ENCODE peak calls at places on chromosomes 11 and 22, in seven cellular contexts. Z is neuronal stem cell, I is H9, W is H1, E is mesendoderm, H is IMR-90, M is trophoblast cell. R is an unnamed sample.

GRCh38 chr11:22558638-22559037 is 67.0 kb downstream of the FANCF start:
- DNase-seq in Z (no peak), I (no peak), W (no peak), E (no peak), H (peak), M (no peak), R (no peak)

GRCh38 chr11:38169286-38169685 is 1571.2 kb upstream of the RAG2 start:
- DNase-seq in Z (no peak), I (no peak), W (no peak), E (no peak), H (peak), M (no peak), R (peak)

GRCh38 chr11:5476184-5476819 is 12.2 kb upstream of the OR52D1 start:
- DNase-seq in Z (peak), I (peak), W (no peak), E (peak), H (peak), M (peak), R (peak)

GRCh38 chr22:46459347-46460065 is 77.9 kb downstream of the CELSR1 start:
- DNase-seq in Z (no peak), I (no peak), W (no peak), E (no peak), H (no peak), M (no peak), R (no peak)

GRCh38 chr22:50039669-50040458 is 18.2 kb downstream of the TTLL8 start:
- DNase-seq in Z (no peak), I (no peak), W (no peak), E (no peak), H (no peak), M (no peak), R (no peak)

GRCh38 chr11:118212131-118212725 is 12.6 kb downstream of the JAML start:
- DNase-seq in Z (no peak), I (peak), W (no peak), E (peak), H (no peak), M (peak), R (no peak)

GRCh38 chr11:32312865-32313403 is 122.4 kb downstream of the WT1 start:
- DNase-seq in Z (no peak), I (peak), W (no peak), E (peak), H (peak), M (peak), R (peak)

GRCh38 chr11:92948116-92948515 is 21.3 kb upstream of the MTNR1B start:
- DNase-seq in Z (no peak), I (no peak), W (no peak), E (no peak), H (no peak), M (no peak), R (no peak)

GRCh38 chr22:20783844-20784723 is 10.2 kb downstream of the SERPIND1 start:
- DNase-seq in Z (peak), I (peak), W (no peak), E (peak), H (peak), M (peak), R (peak)

GRCh38 chr22:46084943-46085830 is 65.1 kb upstream of the PPARA start:
- DNase-seq in Z (no peak), I (no peak), W (no peak), E (no peak), H (no peak), M (no peak), R (no peak)

GRCh38 chr11:46264976-46265375 is 12.5 kb upstream of the CREB3L1 start:
- DNase-seq in Z (no peak), I (no peak), W (no peak), E (no peak), H (no peak), M (no peak), R (no peak)

GRCh38 chr11:2750601-2751522 is 51.1 kb upstream of the KCNQ1OT1 start:
- DNase-seq in Z (no peak), I (no peak), W (no peak), E (no peak), H (no peak), M (no peak), R (no peak)

GRCh38 chr11:77126861-77127673 is 979 bp upstream of the MYO7A start:
- DNase-seq in Z (peak), I (peak), W (no peak), E (peak), H (peak), M (no peak), R (peak)

GRCh38 chr11:72174299-72175070 is 17.5 kb upstream of the FOLR1 start:
- DNase-seq in Z (no peak), I (no peak), W (no peak), E (no peak), H (no peak), M (no peak), R (no peak)

GRCh38 chr11:10493041-10493663 is 38.1 kb downstream of the AMPD3 start:
- DNase-seq in Z (no peak), I (peak), W (no peak), E (no peak), H (no peak), M (no peak), R (no peak)
- H4K8ac ChIP-seq in Z (no peak), I (no peak), W (peak), E (no peak), H (no peak), M (no peak), R (no peak)

DNA sequence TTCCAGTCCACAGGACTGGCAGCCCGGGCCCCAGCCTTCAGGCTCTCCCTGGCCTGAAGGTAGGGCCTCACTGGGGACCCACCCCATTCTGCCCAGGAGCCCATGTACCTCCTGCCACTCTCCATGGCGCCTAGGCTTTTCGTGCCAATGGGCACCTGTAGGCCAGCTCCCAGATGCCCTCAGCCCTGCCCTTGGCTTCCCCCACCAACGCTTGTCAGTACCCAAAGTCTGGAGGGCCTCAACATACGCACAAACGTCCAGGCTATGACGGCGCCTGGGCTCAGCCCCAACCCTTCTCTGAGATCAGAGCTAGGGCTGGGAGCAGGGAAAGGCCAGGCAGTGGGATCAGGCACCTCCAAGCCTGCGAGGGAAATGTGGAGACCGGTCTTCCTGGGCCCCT is 816.9 kb upstream of the LUZP2 start:
- DNase-seq in Z (no peak), I (no peak), W (no peak), E (no peak), H (no peak), M (no peak), R (no peak)
- H2BK5ac ChIP-seq in Z (no peak), I (no peak), W (no peak), E (no peak), H (no peak), M (no peak), R (no peak)

DNA sequence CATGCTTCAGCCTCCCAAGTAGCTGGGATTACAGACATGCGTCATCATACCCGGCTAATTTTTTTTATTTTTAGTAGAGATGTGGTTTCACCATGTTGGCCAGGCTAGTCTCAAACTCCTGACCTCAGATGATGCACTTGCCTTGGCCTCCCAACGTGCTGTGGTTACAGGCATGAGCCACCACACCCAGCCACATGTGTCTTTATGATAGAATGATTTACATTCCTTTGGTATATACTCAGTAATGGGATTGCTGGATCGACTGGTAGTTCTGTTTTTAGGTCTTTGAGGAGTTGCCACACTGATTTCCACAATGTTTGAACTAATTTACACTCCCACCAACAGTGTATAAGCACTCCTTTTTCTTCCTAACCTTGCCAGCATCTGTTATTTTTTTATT is 276.2 kb downstream of the METTL15 start:
- DNase-seq in Z (no peak), I (no peak), W (no peak), E (no peak), H (peak), M (no peak), R (peak)
- H4K8ac ChIP-seq in Z (no peak), I (no peak), W (no peak), E (no peak), H (no peak), M (no peak), R (no peak)

DNA sequence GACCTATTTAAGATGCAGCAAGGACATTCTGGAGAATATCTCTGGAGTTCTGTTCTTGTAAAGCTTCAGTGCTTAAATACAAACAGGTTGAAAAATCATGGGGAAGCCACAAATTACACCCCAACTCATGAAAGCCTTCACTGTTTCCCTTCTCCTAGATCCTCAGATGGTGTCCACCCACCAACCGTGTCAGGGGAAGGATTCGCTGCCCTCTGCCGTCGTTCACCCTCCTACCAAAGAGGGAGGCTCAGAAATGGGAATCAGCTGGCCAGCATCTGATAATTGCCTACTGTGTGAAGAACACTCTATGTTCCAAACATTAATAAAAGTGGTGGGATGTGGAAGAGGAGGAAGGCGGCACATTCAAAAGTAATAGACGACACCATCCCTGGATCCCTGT is 7.4 kb upstream of the HEPACAM start:
- DNase-seq in Z (no peak), I (no peak), W (no peak), E (no peak), H (no peak), M (no peak), R (no peak)
- H2BK5ac ChIP-seq in Z (no peak), I (no peak), W (no peak), E (no peak), H (no peak), M (no peak), R (no peak)

DNA sequence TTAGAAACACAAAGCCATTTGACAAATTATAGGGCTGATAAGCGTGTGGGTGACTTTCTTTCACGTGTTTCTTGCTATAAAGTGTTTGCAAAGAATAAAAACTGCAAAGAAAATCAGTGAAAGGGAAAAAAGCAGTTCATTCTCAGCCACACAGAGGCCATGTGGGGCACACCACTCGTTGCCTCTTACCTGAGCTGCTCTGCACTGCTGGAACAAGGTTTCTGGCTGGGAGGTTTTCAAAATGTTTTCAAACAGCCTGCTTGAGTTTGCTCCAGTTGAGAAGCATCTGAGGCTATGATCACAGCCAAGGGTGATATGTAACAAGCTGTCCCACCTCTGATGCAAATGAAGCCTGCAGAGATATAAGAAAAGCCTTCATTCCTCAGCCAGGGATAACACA is 14.7 kb upstream of the VSIG10L2 start:
- DNase-seq in Z (no peak), I (no peak), W (no peak), E (no peak), H (no peak), M (no peak), R (no peak)
- H4K8ac ChIP-seq in Z (no peak), I (no peak), W (no peak), E (no peak), H (no peak), M (no peak), R (no peak)

DNA sequence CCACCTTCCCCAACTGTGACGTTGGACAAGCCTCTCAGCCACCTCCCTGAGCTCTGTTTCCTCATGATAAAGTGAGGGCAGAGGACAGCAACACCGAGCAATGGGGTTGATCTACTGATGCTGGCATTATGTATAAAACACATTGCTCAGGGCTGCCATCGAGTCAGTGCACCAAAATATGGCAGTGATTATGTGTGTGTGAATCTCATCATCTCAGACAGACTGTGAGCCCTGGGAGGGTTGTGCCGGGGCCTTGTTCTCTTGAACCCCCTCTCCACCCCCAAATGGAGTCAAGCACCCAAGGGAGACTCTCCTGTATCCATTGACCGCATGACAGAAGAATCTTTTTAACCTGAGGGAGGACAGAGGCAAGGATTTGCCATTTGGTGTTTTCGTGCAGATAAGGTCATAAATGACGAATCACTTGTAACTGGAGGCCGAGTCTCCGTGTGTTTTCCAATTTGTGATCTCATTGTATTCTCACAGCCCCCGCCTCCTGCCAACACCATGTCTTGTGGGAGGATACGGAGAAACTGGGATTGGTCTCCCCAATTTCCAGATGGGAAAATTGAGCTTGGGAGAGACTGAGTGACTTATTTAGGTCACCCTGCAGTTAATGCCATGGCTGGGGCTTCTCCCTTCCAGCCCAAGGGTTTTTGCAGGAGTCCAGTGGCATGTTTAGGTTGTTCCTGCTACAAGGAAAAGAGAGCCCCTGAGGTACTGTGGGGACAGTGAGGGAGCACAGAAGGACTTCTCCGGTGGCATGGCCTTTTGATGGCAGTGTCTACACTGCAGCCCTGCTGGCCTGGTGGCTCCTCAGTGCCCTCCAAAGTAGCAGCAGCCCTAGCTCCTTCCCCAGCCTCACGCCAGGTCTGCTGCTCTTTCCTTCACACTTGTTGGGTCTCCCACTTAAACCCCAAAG is 52.4 kb downstream of the CHRDL2 start:
- DNase-seq in Z (no peak), I (peak), W (no peak), E (no peak), H (peak), M (no peak), R (no peak)
- H2BK5ac ChIP-seq in Z (no peak), I (no peak), W (no peak), E (no peak), H (peak), M (no peak), R (no peak)

GRCh38 chr11:8138526-8138925 is 30.3 kb downstream of the RIC3 start:
- DNase-seq in Z (no peak), I (no peak), W (no peak), E (no peak), H (no peak), M (no peak), R (no peak)
- H4K8ac ChIP-seq in Z (no peak), I (no peak), W (no peak), E (no peak), H (no peak), M (no peak), R (no peak)

GRCh38 chr22:22090650-22091399 is 108.2 kb upstream of the TOP3B start:
- DNase-seq in Z (no peak), I (no peak), W (no peak), E (no peak), H (no peak), M (no peak), R (no peak)

GRCh38 chr22:22092974-22093373 is 110.4 kb upstream of the TOP3B start:
- DNase-seq in Z (no peak), I (no peak), W (no peak), E (no peak), H (no peak), M (no peak), R (no peak)

GRCh38 chr22:22092101-22092500 is 109.5 kb upstream of the TOP3B start:
- DNase-seq in Z (no peak), I (no peak), W (no peak), E (no peak), H (no peak), M (no peak), R (no peak)

GRCh38 chr22:22089459-22090308 is 107.1 kb upstream of the TOP3B start:
- DNase-seq in Z (no peak), I (no peak), W (no peak), E (no peak), H (no peak), M (no peak), R (no peak)

GRCh38 chr22:22091400-22091878 is 108.9 kb upstream of the TOP3B start:
- DNase-seq in Z (no peak), I (no peak), W (no peak), E (no peak), H (no peak), M (no peak), R (no peak)
- H2BK5ac ChIP-seq in Z (no peak), I (no peak), W (no peak), E (no peak), H (no peak), M (no peak), R (no peak)